ENCODE peak calls at places on chromosomes 3 and 15, in five cellular contexts. I, Q, P, R and F are unnamed samples.

GRCh38 chr15:89576417-89576773 is 1.1 kb downstream of the TICRR start:
- DNase-seq in I (no peak), Q (no peak), P (no peak), R (no peak), F (no peak)

GRCh38 chr3:66083096-66083960 is 44.6 kb upstream of the MAGI1 start:
- DNase-seq in P (no peak), Q (no peak), R (no peak), I (no peak), F (no peak)

GRCh38 chr3:49799761-49800160 is at the start of gene CDHR4:
- DNase-seq in P (peak; percentile 44), R (no peak), I (peak; percentile 89), Q (no peak), F (no peak)

GRCh38 chr3:9028134-9028533 is 64.9 kb upstream of the RAD18 start:
- DNase-seq in Q (no peak), I (no peak), R (no peak), P (no peak), F (no peak)

GRCh38 chr3:181695661-181696491 is 15.8 kb upstream of the SOX2 start:
- DNase-seq in R (peak; percentile 53), Q (no peak), I (no peak), P (no peak), F (no peak)

GRCh38 chr3:31132132-31132769 is 237.8 kb upstream of the GADL1 start:
- DNase-seq in P (peak; percentile 39), R (no peak), I (peak; percentile 2), Q (peak; percentile 21), F (no peak)

GRCh38 chr3:72312339-72312738 is 527.4 kb upstream of the PROK2 start:
- DNase-seq in R (no peak), I (no peak), P (no peak), Q (peak; percentile 26), F (no peak)

GRCh38 chr15:93474728-93475127 is 385.7 kb upstream of the RGMA start:
- DNase-seq in R (no peak), I (no peak), Q (no peak), P (no peak), F (no peak)

GRCh38 chr15:63044645-63045437 is 2.3 kb downstream of the TPM1 start:
- DNase-seq in R (no peak), I (no peak), Q (no peak), P (no peak), F (no peak)

GRCh38 chr15:74960995-74961588 is 4.5 kb upstream of the RPP25 start:
- DNase-seq in R (no peak), P (no peak), Q (no peak), I (no peak), F (no peak)

GRCh38 chr3:184566441-184567414 is 5.1 kb downstream of the EPHB3 start:
- DNase-seq in Q (no peak), I (no peak), P (no peak), R (no peak), F (no peak)

GRCh38 chr15:30882861-30883433 is 20.8 kb upstream of the FAN1 start:
- DNase-seq in I (no peak), Q (no peak), R (no peak), P (no peak), F (no peak)

GRCh38 chr3:147421184-147421912 is 12.2 kb downstream of the ZIC1 start:
- DNase-seq in P (no peak), Q (no peak), R (peak; percentile 81), I (no peak), F (no peak)

GRCh38 chr3:185727873-185728272 is 97.0 kb downstream of the IGF2BP2 start:
- DNase-seq in I (no peak), P (no peak), R (no peak), Q (no peak), F (no peak)

GRCh38 chr3:185764168-185764988 is 60.5 kb downstream of the IGF2BP2 start:
- DNase-seq in Q (no peak), I (no peak), P (no peak), R (no peak), F (no peak)

GRCh38 chr15:85910796-85911195 is 116.1 kb upstream of the KLHL25 start:
- DNase-seq in R (no peak), Q (no peak), P (no peak), I (no peak), F (no peak)

GRCh38 chr3:72086051-72086711 is 301.2 kb upstream of the PROK2 start:
- DNase-seq in I (no peak), P (no peak), Q (no peak), R (no peak), F (peak; percentile 92)

GRCh38 chr3:47443611-47443995 is 32.1 kb downstream of the SCAP start:
- DNase-seq in Q (no peak), R (no peak), I (peak; percentile 20), P (peak; percentile 87), F (peak; percentile 4)

GRCh38 chr3:11661827-11662226 is 18.1 kb upstream of the VGLL4 start:
- DNase-seq in Q (no peak), I (no peak), R (no peak), P (no peak), F (peak; percentile 39)

GRCh38 chr3:31268868-31269267 is 263.9 kb upstream of the STT3B start:
- DNase-seq in I (no peak), R (no peak), Q (no peak), P (no peak), F (no peak)

GRCh38 chr3:74739242-74739641 is 124.8 kb upstream of the CNTN3 start:
- DNase-seq in P (no peak), I (no peak), R (no peak), Q (no peak), F (no peak)

GRCh38 chr3:86416334-86416733 is 574.6 kb downstream of the VGLL3 start:
- DNase-seq in Q (no peak), P (no peak), I (no peak), R (no peak), F (no peak)

GRCh38 chr3:10015476-10015904 is 10.7 kb upstream of the FANCD2 start:
- DNase-seq in I (no peak), Q (no peak), P (no peak), R (no peak), F (no peak)

GRCh38 chr3:151282921-151283320 is 4.6 kb upstream of the P2RY14 start:
- DNase-seq in R (no peak), Q (no peak), P (peak; percentile 60), I (peak; percentile 60), F (peak; percentile 47)

GRCh38 chr3:45060165-45060897 is 34.2 kb downstream of the CLEC3B start:
- DNase-seq in R (no peak), P (no peak), Q (no peak), I (no peak), F (no peak)

GRCh38 chr15:91067026-91067425 is 33.0 kb upstream of the SV2B start:
- DNase-seq in R (no peak), Q (no peak), I (no peak), P (no peak), F (no peak)

GRCh38 chr3:139794469-139795265 is 116.9 kb upstream of the NMNAT3 start:
- DNase-seq in R (no peak), Q (no peak), I (no peak), P (no peak), F (no peak)

GRCh38 chr3:42741796-42742195 is 31.3 kb downstream of the CCDC13 start:
- DNase-seq in R (peak; percentile 3), P (no peak), Q (no peak), I (no peak), F (no peak)

GRCh38 chr3:129061077-129061887 is 703 bp downstream of the GP9 start:
- DNase-seq in Q (no peak), P (no peak), R (no peak), I (no peak), F (no peak)

GRCh38 chr15:40239671-40240618 is 1.1 kb downstream of the PAK6 start:
- DNase-seq in P (no peak), Q (no peak), I (no peak), R (no peak), F (peak; percentile 7)

GRCh38 chr15:85024509-85025336 is 43.1 kb downstream of the PDE8A start:
- DNase-seq in I (peak; percentile 51), R (no peak), Q (no peak), P (peak; percentile 46), F (no peak)

GRCh38 chr3:36904641-36905040 is 40.2 kb downstream of the TRANK1 start:
- DNase-seq in Q (no peak), I (no peak), P (peak; percentile 19), R (peak; percentile 44), F (no peak)
- TF ChIP-seq HDAC2 in Q (no peak), I (no peak), P (no peak), R (no peak), F (no peak)

GRCh38 chr3:177282028-177282655 is 84.9 kb upstream of the TBL1XR1 start:
- DNase-seq in R (no peak), I (no peak), Q (no peak), P (no peak), F (no peak)
- TF ChIP-seq HDAC2 in R (no peak), I (no peak), Q (no peak), P (no peak), F (no peak)

GRCh38 chr3:12974316-12974715 is 98.9 kb downstream of the IQSEC1 start:
- DNase-seq in Q (no peak), I (no peak), R (no peak), P (no peak), F (no peak)

GRCh38 chr3:12972043-12972442 is 101.2 kb downstream of the IQSEC1 start:
- DNase-seq in P (no peak), R (no peak), Q (no peak), I (no peak), F (no peak)

GRCh38 chr3:12972791-12973702 is 100.2 kb downstream of the IQSEC1 start:
- DNase-seq in I (no peak), R (no peak), P (no peak), Q (no peak), F (no peak)

GRCh38 chr3:12974819-12975218 is 98.4 kb downstream of the IQSEC1 start:
- DNase-seq in P (no peak), I (no peak), Q (no peak), R (no peak), F (no peak)

GRCh38 chr3:12973827-12974226 is 99.4 kb downstream of the IQSEC1 start:
- DNase-seq in R (no peak), Q (no peak), P (no peak), I (no peak), F (no peak)
- TF ChIP-seq HDAC2 in R (no peak), Q (no peak), P (no peak), I (no peak), F (no peak)

GRCh38 chr15:58014470-58014869 is 51.0 kb downstream of the ALDH1A2 start:
- DNase-seq in R (no peak), P (no peak), Q (no peak), I (no peak), F (no peak)

GRCh38 chr15:58016776-58017175 is 48.7 kb downstream of the ALDH1A2 start:
- DNase-seq in R (no peak), Q (no peak), I (no peak), P (no peak), F (no peak)

GRCh38 chr15:58017869-58018268 is 47.6 kb downstream of the ALDH1A2 start:
- DNase-seq in R (no peak), I (no peak), Q (no peak), P (no peak), F (no peak)

GRCh38 chr15:58014040-58014439 is 51.5 kb downstream of the ALDH1A2 start:
- DNase-seq in R (no peak), Q (no peak), I (no peak), P (no peak), F (peak; percentile 66)

DNA sequence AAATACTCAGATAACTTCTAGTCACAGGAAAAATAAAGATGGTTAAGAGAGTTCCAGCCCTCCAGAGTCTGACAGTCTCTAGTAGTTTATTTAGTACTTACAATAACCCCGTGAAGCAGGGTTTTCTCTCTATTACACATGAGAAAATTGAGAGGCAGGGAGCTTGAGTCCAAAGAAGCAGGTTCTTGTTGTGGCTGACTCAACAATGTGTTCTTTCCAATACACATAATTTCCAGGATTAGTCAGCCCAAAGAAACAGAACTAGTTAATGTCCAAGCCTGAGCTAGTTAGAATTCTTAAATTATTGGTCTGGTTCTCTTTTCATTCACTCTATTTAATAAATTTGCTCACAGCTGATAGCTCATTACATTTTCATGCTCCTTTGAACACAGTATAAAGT is 49.9 kb downstream of the ALDH1A2 start:
- DNase-seq in R (no peak), I (no peak), P (no peak), Q (no peak), F (no peak)
- TF ChIP-seq HDAC2 in R (no peak), I (no peak), P (no peak), Q (no peak), F (no peak)